ENCODE peak calls at places on chromosomes 12 and 14, in nine cellular contexts. One of them, this sample, is unnamed.

GRCh38 chr14:89549381-89550102 is 132.5 kb upstream of the FOXN3 start:
- DNase-seq in body of pancreas: no peak
- DNase-seq in sigmoid colon: no peak
- DNase-seq in tibial artery: no peak
- DNase-seq in esophagus squamous epithelium: no peak
- DNase-seq in Caco-2: peak; percentile 54
- DNase-seq in Peyer's patch: no peak
- DNase-seq in lung: no peak
- DNase-seq in fibroblast of lung: peak; percentile 39
- DNase-seq in this sample: no peak

GRCh38 chr14:95149441-95149840 is 7.9 kb downstream of the DICER1 start:
- DNase-seq in body of pancreas: no peak
- DNase-seq in sigmoid colon: no peak
- DNase-seq in tibial artery: no peak
- DNase-seq in esophagus squamous epithelium: no peak
- DNase-seq in Caco-2: no peak
- DNase-seq in Peyer's patch: no peak
- DNase-seq in lung: no peak
- DNase-seq in fibroblast of lung: no peak
- DNase-seq in this sample: no peak

GRCh38 chr14:76314521-76314951 is 61.4 kb upstream of the ESRRB start:
- DNase-seq in body of pancreas: no peak
- DNase-seq in sigmoid colon: peak; percentile 29
- DNase-seq in tibial artery: no peak
- DNase-seq in esophagus squamous epithelium: no peak
- DNase-seq in Caco-2: no peak
- DNase-seq in Peyer's patch: no peak
- DNase-seq in lung: no peak
- DNase-seq in fibroblast of lung: no peak
- DNase-seq in this sample: no peak

GRCh38 chr12:49811136-49811535 is 17.1 kb downstream of the NCKAP5L start:
- DNase-seq in body of pancreas: no peak
- DNase-seq in sigmoid colon: no peak
- DNase-seq in tibial artery: no peak
- DNase-seq in esophagus squamous epithelium: no peak
- DNase-seq in Caco-2: no peak
- DNase-seq in Peyer's patch: no peak
- DNase-seq in lung: no peak
- DNase-seq in fibroblast of lung: no peak
- DNase-seq in this sample: no peak

GRCh38 chr12:104137175-104137901 is 672 bp downstream of the NFYB start:
- DNase-seq in body of pancreas: peak; percentile 54
- DNase-seq in sigmoid colon: peak; percentile 78
- DNase-seq in tibial artery: peak; percentile 29
- DNase-seq in esophagus squamous epithelium: no peak
- DNase-seq in Caco-2: peak; percentile 49
- DNase-seq in Peyer's patch: peak; percentile 67
- DNase-seq in lung: peak; percentile 34
- DNase-seq in fibroblast of lung: peak; percentile 84
- DNase-seq in this sample: no peak

GRCh38 chr12:230925-231671 is 17.1 kb upstream of the SLC6A12 start:
- DNase-seq in body of pancreas: no peak
- DNase-seq in sigmoid colon: no peak
- DNase-seq in tibial artery: no peak
- DNase-seq in esophagus squamous epithelium: no peak
- DNase-seq in Caco-2: peak; percentile 28
- DNase-seq in Peyer's patch: no peak
- DNase-seq in lung: no peak
- DNase-seq in fibroblast of lung: no peak
- DNase-seq in this sample: no peak

GRCh38 chr14:103158688-103159087 is 35.4 kb downstream of the TNFAIP2 start:
- DNase-seq in body of pancreas: no peak
- DNase-seq in sigmoid colon: no peak
- DNase-seq in tibial artery: no peak
- DNase-seq in esophagus squamous epithelium: no peak
- DNase-seq in Caco-2: peak; percentile 87
- DNase-seq in Peyer's patch: no peak
- DNase-seq in lung: no peak
- DNase-seq in fibroblast of lung: no peak
- DNase-seq in this sample: no peak

GRCh38 chr12:59080101-59080500 is 159.8 kb upstream of the LRIG3 start:
- DNase-seq in body of pancreas: peak; percentile 42
- DNase-seq in sigmoid colon: no peak
- DNase-seq in tibial artery: no peak
- DNase-seq in esophagus squamous epithelium: no peak
- DNase-seq in Caco-2: no peak
- DNase-seq in Peyer's patch: no peak
- DNase-seq in lung: no peak
- DNase-seq in fibroblast of lung: no peak
- DNase-seq in this sample: no peak

GRCh38 chr12:69309461-69309860 is 38.7 kb upstream of the LYZ start:
- DNase-seq in body of pancreas: no peak
- DNase-seq in sigmoid colon: no peak
- DNase-seq in tibial artery: no peak
- DNase-seq in esophagus squamous epithelium: no peak
- DNase-seq in Caco-2: no peak
- DNase-seq in Peyer's patch: no peak
- DNase-seq in lung: no peak
- DNase-seq in fibroblast of lung: peak; percentile 9
- DNase-seq in this sample: no peak

DNA sequence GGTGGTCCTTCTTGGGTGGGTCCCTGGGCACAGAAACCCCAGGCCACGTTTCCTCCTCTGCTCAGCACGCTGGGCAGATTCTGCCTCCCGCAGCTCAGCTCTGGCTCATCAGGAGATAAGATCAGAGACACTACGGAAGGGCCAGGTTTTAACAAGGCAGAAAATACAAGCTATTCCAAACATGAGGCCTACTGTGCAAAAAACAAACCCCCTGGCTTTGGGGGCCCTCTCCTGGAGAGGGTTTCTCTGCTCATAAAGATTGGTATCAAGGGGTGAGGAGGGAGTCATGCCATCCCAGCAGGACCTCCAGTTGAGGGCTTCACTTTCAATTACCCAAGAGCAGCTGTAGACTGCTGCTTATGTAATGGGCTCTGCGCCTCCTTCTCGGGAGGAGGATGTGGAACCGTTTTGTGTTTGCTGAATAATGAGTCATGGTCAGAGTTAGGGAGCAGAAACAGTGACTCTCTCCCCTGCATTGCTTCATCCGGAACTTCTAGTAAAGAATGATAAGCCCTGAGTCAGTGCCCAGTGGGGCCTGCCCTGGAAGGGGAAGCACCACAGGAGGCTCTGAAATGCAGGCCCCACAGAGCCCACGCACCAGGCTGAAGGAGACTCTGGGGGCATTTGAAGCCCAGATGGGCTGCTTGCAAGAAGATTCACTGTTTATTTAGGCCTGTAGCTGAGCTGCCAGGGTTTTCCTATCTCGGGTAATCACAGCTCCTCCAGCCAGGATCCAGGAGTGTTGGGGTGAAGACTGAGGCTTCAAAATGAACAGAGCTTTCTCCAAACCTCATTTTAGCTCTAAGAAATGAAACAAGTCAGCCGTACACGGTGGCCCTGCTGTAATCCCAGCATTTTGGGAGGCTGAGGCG is 79.3 kb downstream of the SSPN start:
- DNase-seq in body of pancreas: peak; percentile 79
- DNase-seq in sigmoid colon: peak; percentile 95
- DNase-seq in tibial artery: peak; percentile 94
- DNase-seq in esophagus squamous epithelium: peak; percentile 49
- DNase-seq in Caco-2: peak; percentile 88
- DNase-seq in Peyer's patch: peak; percentile 64
- DNase-seq in lung: peak; percentile 88
- DNase-seq in fibroblast of lung: peak; percentile 100
- DNase-seq in this sample: peak; percentile 75
- TF ChIP-seq CTCF in body of pancreas: no peak
- TF ChIP-seq CTCF in sigmoid colon: no peak
- TF ChIP-seq CTCF in tibial artery: no peak
- TF ChIP-seq CTCF in esophagus squamous epithelium: no peak
- TF ChIP-seq CTCF in Caco-2: no peak
- TF ChIP-seq CTCF in Peyer's patch: no peak
- TF ChIP-seq CTCF in lung: no peak
- TF ChIP-seq CTCF in fibroblast of lung: no peak
- TF ChIP-seq CTCF in this sample: no peak

GRCh38 chr12:65609359-65609771 is 214.9 kb upstream of the HMGA2 start:
- DNase-seq in body of pancreas: no peak
- DNase-seq in sigmoid colon: no peak
- DNase-seq in tibial artery: no peak
- DNase-seq in esophagus squamous epithelium: no peak
- DNase-seq in Caco-2: no peak
- DNase-seq in Peyer's patch: no peak
- DNase-seq in lung: no peak
- DNase-seq in fibroblast of lung: peak; percentile 85
- DNase-seq in this sample: peak; percentile 55
- H3K4me1 ChIP-seq in body of pancreas: no peaks in the 10 kb centered on the region
- H3K4me1 ChIP-seq in sigmoid colon: no peaks in the 10 kb centered on the region
- H3K4me1 ChIP-seq in tibial artery: no peaks in the 10 kb centered on the region
- H3K4me1 ChIP-seq in esophagus squamous epithelium: no peaks in the 10 kb centered on the region
- H3K4me1 ChIP-seq in Caco-2: peaks cover 25% of the 10 kb centered on the region
- H3K4me1 ChIP-seq in Peyer's patch: no peaks in the 10 kb centered on the region
- H3K4me1 ChIP-seq in lung: peaks cover 1% of the 10 kb centered on the region
- H3K4me1 ChIP-seq in fibroblast of lung: peaks cover 25% of the 10 kb centered on the region
- H3K4me1 ChIP-seq in this sample: peaks cover 66% of the 10 kb centered on the region

GRCh38 chr12:110578522-110579238 is 4.4 kb downstream of the PPTC7 start:
- DNase-seq in body of pancreas: no peak
- DNase-seq in sigmoid colon: no peak
- DNase-seq in tibial artery: no peak
- DNase-seq in esophagus squamous epithelium: no peak
- DNase-seq in Caco-2: no peak
- DNase-seq in Peyer's patch: no peak
- DNase-seq in lung: no peak
- DNase-seq in fibroblast of lung: no peak
- DNase-seq in this sample: no peak

GRCh38 chr12:110579239-110579888 is 3.8 kb downstream of the PPTC7 start:
- DNase-seq in body of pancreas: no peak
- DNase-seq in sigmoid colon: no peak
- DNase-seq in tibial artery: no peak
- DNase-seq in esophagus squamous epithelium: no peak
- DNase-seq in Caco-2: no peak
- DNase-seq in Peyer's patch: no peak
- DNase-seq in lung: no peak
- DNase-seq in fibroblast of lung: no peak
- DNase-seq in this sample: no peak

GRCh38 chr12:110576504-110576903 is 6.6 kb downstream of the PPTC7 start:
- DNase-seq in body of pancreas: no peak
- DNase-seq in sigmoid colon: no peak
- DNase-seq in tibial artery: no peak
- DNase-seq in esophagus squamous epithelium: no peak
- DNase-seq in Caco-2: no peak
- DNase-seq in Peyer's patch: no peak
- DNase-seq in lung: no peak
- DNase-seq in fibroblast of lung: no peak
- DNase-seq in this sample: no peak

GRCh38 chr12:110579889-110580253 is 3.2 kb downstream of the PPTC7 start:
- DNase-seq in body of pancreas: no peak
- DNase-seq in sigmoid colon: no peak
- DNase-seq in tibial artery: no peak
- DNase-seq in esophagus squamous epithelium: no peak
- DNase-seq in Caco-2: no peak
- DNase-seq in Peyer's patch: no peak
- DNase-seq in lung: no peak
- DNase-seq in fibroblast of lung: no peak
- DNase-seq in this sample: no peak

GRCh38 chr12:110577717-110578521 is 5.2 kb downstream of the PPTC7 start:
- DNase-seq in body of pancreas: no peak
- DNase-seq in sigmoid colon: no peak
- DNase-seq in tibial artery: no peak
- DNase-seq in esophagus squamous epithelium: no peak
- DNase-seq in Caco-2: no peak
- DNase-seq in Peyer's patch: no peak
- DNase-seq in lung: no peak
- DNase-seq in fibroblast of lung: peak; percentile 93
- DNase-seq in this sample: no peak
- H3K4me3 ChIP-seq in body of pancreas: no peak overlapping the region
- H3K4me3 ChIP-seq in sigmoid colon: no peak overlapping the region
- H3K4me3 ChIP-seq in tibial artery: no peak overlapping the region
- H3K4me3 ChIP-seq in esophagus squamous epithelium: peak overlapping the region; percentile 14
- H3K4me3 ChIP-seq in Caco-2: no peak overlapping the region
- H3K4me3 ChIP-seq in Peyer's patch: no peak overlapping the region
- H3K4me3 ChIP-seq in lung: no peak overlapping the region
- H3K4me3 ChIP-seq in fibroblast of lung: peak overlapping the region; percentile 13
- H3K4me3 ChIP-seq in this sample: peak overlapping the region; percentile 5

DNA sequence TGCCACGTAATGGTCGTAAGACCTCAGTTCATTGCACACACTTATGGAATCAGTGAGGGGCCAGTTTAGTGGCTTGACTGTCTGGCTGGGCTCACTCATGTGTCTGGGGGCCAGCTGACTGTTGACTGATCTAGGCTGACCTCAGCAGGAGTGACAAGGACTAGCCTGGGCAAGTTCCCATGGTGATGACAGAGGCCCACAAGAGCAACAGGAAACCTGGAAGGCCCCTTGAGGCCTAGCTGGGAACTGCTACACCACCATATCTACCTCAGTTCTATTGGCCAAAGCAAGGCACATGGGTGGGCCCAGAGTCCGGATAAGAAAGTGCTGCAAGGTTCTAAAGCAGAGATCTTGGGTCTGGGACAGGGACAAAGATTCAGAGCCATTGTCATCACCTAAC is 21.3 kb upstream of the RFLNA start:
- DNase-seq in body of pancreas: no peak
- DNase-seq in sigmoid colon: no peak
- DNase-seq in tibial artery: no peak
- DNase-seq in esophagus squamous epithelium: no peak
- DNase-seq in Caco-2: peak; percentile 84
- DNase-seq in Peyer's patch: no peak
- DNase-seq in lung: no peak
- DNase-seq in fibroblast of lung: peak; percentile 39
- DNase-seq in this sample: no peak
- TF ChIP-seq CTCF in body of pancreas: no peak
- TF ChIP-seq CTCF in sigmoid colon: no peak
- TF ChIP-seq CTCF in tibial artery: no peak
- TF ChIP-seq CTCF in esophagus squamous epithelium: no peak
- TF ChIP-seq CTCF in Caco-2: peak; percentile 37
- TF ChIP-seq CTCF in Peyer's patch: no peak
- TF ChIP-seq CTCF in lung: no peak
- TF ChIP-seq CTCF in fibroblast of lung: no peak
- TF ChIP-seq CTCF in this sample: peak; percentile 30

This sample was measured in RWPE2.